ENCODE peak calls at places on chromosomes 11 and 22, in seven cellular contexts. One of them, this sample, is unnamed.

GRCh38 chr11:90635145-90635544 is 412.3 kb upstream of the CHORDC1 start:
- DNase-seq in T-helper 1 cell: no peak
- DNase-seq in HFF-Myc: no peak
- DNase-seq in SJSA1: no peak
- DNase-seq in substantia nigra: no peak
- DNase-seq in C1 segment of cervical spinal cord: no peak
- DNase-seq in memory B cell: no peak
- DNase-seq in this sample: no peak

GRCh38 chr11:118224512-118225180 is at the start of gene JAML:
- DNase-seq in T-helper 1 cell: no peak
- DNase-seq in HFF-Myc: no peak
- DNase-seq in SJSA1: no peak
- DNase-seq in substantia nigra: no peak
- DNase-seq in C1 segment of cervical spinal cord: no peak
- DNase-seq in memory B cell: no peak
- DNase-seq in this sample: no peak

GRCh38 chr11:121039971-121040613 is 16.2 kb downstream of the TBCEL start:
- DNase-seq in T-helper 1 cell: no peak
- DNase-seq in HFF-Myc: no peak
- DNase-seq in SJSA1: no peak
- DNase-seq in substantia nigra: no peak
- DNase-seq in C1 segment of cervical spinal cord: no peak
- DNase-seq in memory B cell: no peak
- DNase-seq in this sample: no peak

GRCh38 chr11:102120006-102120405 is 9.8 kb downstream of the YAP1 start:
- DNase-seq in T-helper 1 cell: no peak
- DNase-seq in HFF-Myc: no peak
- DNase-seq in SJSA1: no peak
- DNase-seq in substantia nigra: no peak
- DNase-seq in C1 segment of cervical spinal cord: no peak
- DNase-seq in memory B cell: no peak
- DNase-seq in this sample: peak

GRCh38 chr11:134862168-134862567 is 450.1 kb upstream of the B3GAT1 start:
- DNase-seq in T-helper 1 cell: no peak
- DNase-seq in HFF-Myc: no peak
- DNase-seq in SJSA1: no peak
- DNase-seq in substantia nigra: no peak
- DNase-seq in C1 segment of cervical spinal cord: no peak
- DNase-seq in memory B cell: no peak
- DNase-seq in this sample: peak

GRCh38 chr11:61307354-61307753 is 12.2 kb upstream of the VWCE start:
- DNase-seq in T-helper 1 cell: no peak
- DNase-seq in HFF-Myc: no peak
- DNase-seq in SJSA1: no peak
- DNase-seq in substantia nigra: no peak
- DNase-seq in C1 segment of cervical spinal cord: no peak
- DNase-seq in memory B cell: no peak
- DNase-seq in this sample: no peak

GRCh38 chr11:92556435-92556834 is 331.8 kb downstream of the FAT3 start:
- DNase-seq in T-helper 1 cell: no peak
- DNase-seq in HFF-Myc: no peak
- DNase-seq in SJSA1: no peak
- DNase-seq in substantia nigra: no peak
- DNase-seq in C1 segment of cervical spinal cord: no peak
- DNase-seq in memory B cell: no peak
- DNase-seq in this sample: peak

GRCh38 chr11:44950625-44951472 is at the start of gene TP53I11:
- DNase-seq in T-helper 1 cell: peak
- DNase-seq in HFF-Myc: no peak
- DNase-seq in SJSA1: peak
- DNase-seq in substantia nigra: no peak
- DNase-seq in C1 segment of cervical spinal cord: peak
- DNase-seq in memory B cell: peak
- DNase-seq in this sample: peak

GRCh38 chr11:34601085-34601444 is 19.8 kb upstream of the EHF start:
- DNase-seq in T-helper 1 cell: no peak
- DNase-seq in HFF-Myc: peak
- DNase-seq in SJSA1: peak
- DNase-seq in substantia nigra: no peak
- DNase-seq in C1 segment of cervical spinal cord: no peak
- DNase-seq in memory B cell: no peak
- DNase-seq in this sample: no peak

GRCh38 chr22:27391092-27391770 is 410.3 kb downstream of the MN1 start:
- DNase-seq in T-helper 1 cell: no peak
- DNase-seq in HFF-Myc: no peak
- DNase-seq in SJSA1: no peak
- DNase-seq in substantia nigra: no peak
- DNase-seq in C1 segment of cervical spinal cord: no peak
- DNase-seq in memory B cell: no peak
- DNase-seq in this sample: no peak

This sample was measured in M059J.